ENCODE peak calls at places on chromosomes 7 and 10, in nine cellular contexts. M, P, Y, X, I, C, H, O and D are unnamed samples.
A peak's percentile ranks its signal among the peaks of the same experiment; 100 is the strongest.

GRCh38 chr7:99365318-99366141 is 9.0 kb upstream of the ARPC1B start:
- DNase-seq in M (no peak), P (peak; percentile 81), Y (peak; percentile 77), X (peak; percentile 67), I (peak; percentile 80), C (peak; percentile 80), H (no peak), O (peak; percentile 64), D (peak; percentile 49)

GRCh38 chr10:91511549-91512330 is 101.6 kb downstream of the HECTD2 start:
- DNase-seq in M (no peak), P (no peak), Y (no peak), X (no peak), I (no peak), C (no peak), H (peak; percentile 90), O (no peak), D (peak; percentile 78)

GRCh38 chr7:8640671-8641070 is 207.3 kb downstream of the NXPH1 start:
- DNase-seq in M (no peak), P (no peak), Y (no peak), X (no peak), I (no peak), C (no peak), H (no peak), O (no peak), D (no peak)

GRCh38 chr7:48089415-48089975 is 430 bp downstream of the UPP1 start:
- DNase-seq in M (peak; percentile 53), P (peak; percentile 83), Y (peak; percentile 84), X (peak; percentile 71), I (no peak), C (peak; percentile 91), H (no peak), O (peak; percentile 62), D (peak; percentile 75)

GRCh38 chr10:48805848-48806247 is 121.2 kb downstream of the WDFY4 start:
- DNase-seq in M (no peak), P (peak; percentile 73), Y (no peak), X (no peak), I (no peak), C (no peak), H (no peak), O (no peak), D (no peak)

GRCh38 chr10:32232378-32232777 is 114.6 kb downstream of the EPC1 start:
- DNase-seq in M (no peak), P (no peak), Y (no peak), X (no peak), I (no peak), C (peak; percentile 63), H (no peak), O (no peak), D (no peak)

GRCh38 chr10:51159841-51160240 is 85.6 kb downstream of the PRKG1 start:
- DNase-seq in M (no peak), P (no peak), Y (no peak), X (no peak), I (no peak), C (no peak), H (peak; percentile 79), O (no peak), D (no peak)

GRCh38 chr7:69564454-69565417 is 33.5 kb upstream of the AUTS2 start:
- DNase-seq in M (no peak), P (no peak), Y (no peak), X (no peak), I (no peak), C (peak; percentile 13), H (no peak), O (no peak), D (no peak)

GRCh38 chr10:7494034-7494433 is 83.2 kb upstream of the SFMBT2 start:
- DNase-seq in M (no peak), P (no peak), Y (no peak), X (no peak), I (no peak), C (no peak), H (no peak), O (no peak), D (no peak)

GRCh38 chr7:18610331-18610948 is 114.9 kb downstream of the HDAC9 start:
- DNase-seq in M (no peak), P (no peak), Y (no peak), X (peak; percentile 11), I (peak; percentile 7), C (peak; percentile 42), H (peak; percentile 28), O (no peak), D (no peak)

GRCh38 chr7:16564909-16565426 is 38.3 kb downstream of the LRRC72 start:
- DNase-seq in M (no peak), P (no peak), Y (no peak), X (peak; percentile 14), I (peak; percentile 30), C (no peak), H (peak; percentile 55), O (no peak), D (no peak)

GRCh38 chr10:92410501-92410900 is 119.5 kb downstream of the MARCHF5 start:
- DNase-seq in M (no peak), P (no peak), Y (no peak), X (no peak), I (no peak), C (no peak), H (no peak), O (no peak), D (no peak)

GRCh38 chr7:73980206-73980605 is 47.8 kb upstream of the ELN start:
- DNase-seq in M (no peak), P (no peak), Y (peak; percentile 6), X (no peak), I (no peak), C (no peak), H (no peak), O (no peak), D (no peak)

GRCh38 chr10:74875966-74876365 is 49.6 kb downstream of the KAT6B start:
- DNase-seq in M (no peak), P (no peak), Y (no peak), X (no peak), I (no peak), C (no peak), H (peak; percentile 31), O (no peak), D (no peak)

GRCh38 chr10:127278001-127278400 is 81.6 kb upstream of the INSYN2A start:
- DNase-seq in M (no peak), P (no peak), Y (no peak), X (no peak), I (no peak), C (no peak), H (peak; percentile 82), O (no peak), D (no peak)

GRCh38 chr7:108202743-108203142 is 72.6 kb upstream of the LAMB4 start:
- DNase-seq in M (no peak), P (no peak), Y (no peak), X (no peak), I (no peak), C (no peak), H (no peak), O (no peak), D (no peak)

GRCh38 chr7:108203433-108204002 is 73.4 kb upstream of the LAMB4 start:
- DNase-seq in M (no peak), P (no peak), Y (no peak), X (no peak), I (no peak), C (no peak), H (no peak), O (no peak), D (no peak)

GRCh38 chr7:108200326-108200725 is 70.2 kb upstream of the LAMB4 start:
- DNase-seq in M (no peak), P (no peak), Y (no peak), X (no peak), I (no peak), C (no peak), H (peak; percentile 30), O (no peak), D (peak; percentile 72)

GRCh38 chr7:108204281-108204796 is 74.2 kb upstream of the LAMB4 start:
- DNase-seq in M (no peak), P (no peak), Y (no peak), X (no peak), I (no peak), C (no peak), H (no peak), O (no peak), D (no peak)

DNA sequence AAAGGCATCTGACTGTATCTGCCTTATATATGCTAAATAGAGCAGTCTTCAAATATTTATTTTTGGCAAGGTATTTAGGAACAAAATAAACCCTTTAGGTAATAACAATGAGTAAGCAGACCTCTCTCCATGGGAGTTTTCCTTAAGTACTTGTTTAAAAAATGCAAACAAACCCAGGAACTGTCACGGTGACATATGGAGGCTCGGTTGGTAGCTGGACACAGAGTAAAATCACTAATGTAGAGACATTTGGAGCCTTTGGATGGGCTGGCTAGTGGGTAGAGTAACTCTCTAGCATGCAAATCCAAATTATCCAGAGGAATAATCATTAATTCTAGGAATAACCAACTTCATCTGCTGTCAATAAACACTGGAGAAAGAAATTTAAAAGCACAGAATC is 71.6 kb upstream of the LAMB4 start:
- DNase-seq in M (peak; percentile 65), P (no peak), Y (no peak), X (no peak), I (no peak), C (no peak), H (no peak), O (no peak), D (no peak)
- H3K27ac ChIP-seq in M (no peak overlapping the region), P (no peak overlapping the region), Y (no peak overlapping the region), X (no peak overlapping the region), I (no peak overlapping the region), C (no peak overlapping the region), H (no peak overlapping the region), O (no peak overlapping the region), D (no peak overlapping the region)

GRCh38 chr10:70967591-70968588 is 79.5 kb upstream of the PCBD1 start:
- DNase-seq in M (peak; percentile 63), P (no peak), Y (no peak), X (no peak), I (no peak), C (peak; percentile 34), H (peak; percentile 13), O (no peak), D (no peak)
- H3K27ac ChIP-seq in M (no peak overlapping the region), P (no peak overlapping the region), Y (no peak overlapping the region), X (no peak overlapping the region), I (no peak overlapping the region), C (no peak overlapping the region), H (no peak overlapping the region), O (no peak overlapping the region), D (no peak overlapping the region)

GRCh38 chr10:115295213-115295805 is 202.1 kb downstream of the ATRNL1 start:
- DNase-seq in M (no peak), P (no peak), Y (no peak), X (no peak), I (no peak), C (no peak), H (no peak), O (no peak), D (no peak)
- H3K27ac ChIP-seq in M (no peak overlapping the region), P (no peak overlapping the region), Y (no peak overlapping the region), X (no peak overlapping the region), I (no peak overlapping the region), C (no peak overlapping the region), H (no peak overlapping the region), O (no peak overlapping the region), D (no peak overlapping the region)

DNA sequence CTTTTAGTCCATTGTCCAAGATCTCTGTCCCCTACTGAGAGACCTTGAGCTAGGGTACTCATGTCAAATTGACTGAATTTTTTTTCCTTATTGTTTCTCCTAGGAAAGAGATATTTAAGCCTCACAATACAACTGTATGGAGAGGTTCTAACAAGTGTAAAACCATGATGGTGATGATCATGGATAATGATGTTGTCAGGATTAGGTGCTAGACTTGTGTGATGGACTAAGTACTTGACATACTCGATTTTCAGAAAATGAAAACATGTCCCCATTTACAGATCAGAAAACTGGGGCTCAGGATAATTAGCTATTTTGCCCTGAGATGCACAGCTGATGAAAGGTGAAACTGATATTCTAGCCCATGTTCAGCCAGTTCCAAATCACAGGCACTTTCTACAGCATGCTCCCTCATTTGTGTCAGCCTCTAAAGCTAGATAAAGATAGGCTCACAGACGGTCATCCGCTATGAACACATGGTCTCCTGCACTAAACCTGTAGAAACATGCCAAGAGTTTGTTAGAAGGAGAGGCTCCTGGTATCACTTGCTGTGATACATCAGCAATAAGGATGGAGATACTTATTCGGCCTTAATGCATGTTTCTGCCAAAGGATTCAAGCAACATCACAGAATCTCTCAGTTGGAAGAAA is 67.6 kb downstream of the CREB3L2 start:
- DNase-seq in M (no peak), P (no peak), Y (no peak), X (no peak), I (no peak), C (no peak), H (no peak), O (no peak), D (peak; percentile 59)
- H3K27ac ChIP-seq in M (no peak overlapping the region), P (no peak overlapping the region), Y (peak overlapping the region; percentile 75), X (no peak overlapping the region), I (no peak overlapping the region), C (no peak overlapping the region), H (no peak overlapping the region), O (peak overlapping the region; percentile 61), D (peak overlapping the region; percentile 59)